ENCODE peak calls at places on chromosome 22, in four cellular contexts. Z, C, M and A are unnamed samples.

GRCh38 chr22:23240639-23241389 is 60.5 kb downstream of the BCR start:
- DNase-seq in Z (no peak), C (no peak), M (no peak), A (no peak)

GRCh38 chr22:23065069-23065451 is 5.3 kb upstream of the GNAZ start:
- DNase-seq in Z (no peak), C (peak), M (peak), A (peak)

GRCh38 chr22:38941488-38941987 is 15.9 kb upstream of the APOBEC3A start:
- DNase-seq in Z (no peak), C (no peak), M (no peak), A (no peak)

GRCh38 chr22:38415561-38416321 is 39.3 kb downstream of the KCNJ4 start:
- DNase-seq in Z (no peak), C (no peak), M (peak), A (peak)

GRCh38 chr22:22386602-22387385 is 121.7 kb downstream of the ZNF280B start:
- DNase-seq in Z (no peak), C (no peak), M (no peak), A (no peak)

GRCh38 chr22:28142361-28142801 is 223.3 kb upstream of the PITPNB start:
- DNase-seq in Z (no peak), C (no peak), M (no peak), A (no peak)

GRCh38 chr22:27526851-27527250 is 274.7 kb downstream of the MN1 start:
- DNase-seq in Z (no peak), C (no peak), M (no peak), A (peak)

GRCh38 chr22:22817468-22818201 is 70.0 kb upstream of the IGLL5 start:
- DNase-seq in Z (no peak), C (no peak), M (no peak), A (no peak)

GRCh38 chr22:27867114-27867957 is 51.7 kb downstream of the PITPNB start:
- DNase-seq in Z (no peak), C (no peak), M (no peak), A (no peak)

GRCh38 chr22:31526275-31526674 is 29.9 kb downstream of the SFI1 start:
- DNase-seq in Z (no peak), C (no peak), M (no peak), A (no peak)

GRCh38 chr22:37643225-37643847 is 3.9 kb downstream of the SH3BP1 start:
- DNase-seq in Z (peak), C (peak), M (peak), A (peak)

GRCh38 chr22:42299586-42300285 is 29.3 kb upstream of the TCF20 start:
- DNase-seq in Z (no peak), C (no peak), M (no peak), A (no peak)

GRCh38 chr22:25402160-25402500 is 162.3 kb upstream of the GRK3 start:
- DNase-seq in Z (no peak), C (no peak), M (no peak), A (no peak)

GRCh38 chr22:37244114-37244921 is at the start of gene RAC2:
- DNase-seq in Z (no peak), C (no peak), M (peak), A (peak)

GRCh38 chr22:42289671-42290269 is 19.3 kb upstream of the TCF20 start:
- DNase-seq in Z (no peak), C (no peak), M (no peak), A (peak)

GRCh38 chr22:25146311-25146710 is 53.3 kb upstream of the CRYBB3 start:
- DNase-seq in Z (no peak), C (no peak), M (no peak), A (no peak)

GRCh38 chr22:41772198-41772597 is 28.3 kb upstream of the CCDC134 start:
- DNase-seq in Z (no peak), C (no peak), M (no peak), A (no peak)

GRCh38 chr22:37624017-37624365 is 15.4 kb downstream of the GGA1 start:
- DNase-seq in Z (no peak), C (no peak), M (no peak), A (no peak)

GRCh38 chr22:23273445-23274145 is 93.3 kb downstream of the BCR start:
- DNase-seq in Z (no peak), C (no peak), M (no peak), A (no peak)

GRCh38 chr22:21569459-21570161 is 2.1 kb downstream of the UBE2L3 start:
- DNase-seq in Z (no peak), C (no peak), M (no peak), A (no peak)

GRCh38 chr22:27419473-27419872 is 382.1 kb downstream of the MN1 start:
- DNase-seq in Z (no peak), C (no peak), M (no peak), A (no peak)

GRCh38 chr22:17368727-17369552 is at the start of gene CECR2:
- DNase-seq in Z (peak), C (peak), M (peak), A (peak)

GRCh38 chr22:22705328-22706100 is 61.1 kb downstream of the GGTLC2 start:
- DNase-seq in Z (no peak), C (no peak), M (no peak), A (no peak)

GRCh38 chr22:28283025-28283654 is 364.1 kb upstream of the PITPNB start:
- DNase-seq in Z (no peak), C (no peak), M (no peak), A (no peak)

GRCh38 chr22:36486619-36487384 is 5.4 kb upstream of the TXN2 start:
- DNase-seq in Z (no peak), C (peak), M (no peak), A (no peak)

GRCh38 chr22:27438271-27438980 is 363.1 kb downstream of the MN1 start:
- DNase-seq in Z (peak), C (peak), M (no peak), A (peak)

GRCh38 chr22:24230911-24231656 is 13.8 kb downstream of the GGT5 start:
- DNase-seq in Z (no peak), C (peak), M (no peak), A (no peak)

GRCh38 chr22:31496735-31497146 is 405 bp downstream of the SFI1 start:
- DNase-seq in Z (no peak), C (peak), M (no peak), A (peak)

GRCh38 chr22:47572443-47572842 is 810.0 kb downstream of the TBC1D22A start:
- DNase-seq in Z (no peak), C (no peak), M (no peak), A (no peak)

GRCh38 chr22:27480487-27480886 is 321.1 kb downstream of the MN1 start:
- DNase-seq in Z (peak), C (no peak), M (no peak), A (no peak)

GRCh38 chr22:25626146-25626992 is 61.9 kb downstream of the GRK3 start:
- DNase-seq in Z (no peak), C (no peak), M (no peak), A (no peak)

GRCh38 chr22:36445158-36445668 is 36.2 kb downstream of the TXN2 start:
- DNase-seq in Z (no peak), C (no peak), M (no peak), A (peak)

GRCh38 chr22:39197578-39197977 is 45.1 kb upstream of the CBX7 start:
- DNase-seq in Z (no peak), C (no peak), M (no peak), A (peak)

GRCh38 chr22:37485006-37485713 is 1.0 kb downstream of the MFNG start:
- DNase-seq in Z (no peak), C (no peak), M (no peak), A (no peak)

GRCh38 chr22:27260087-27260730 is 541.3 kb downstream of the MN1 start:
- DNase-seq in Z (peak), C (no peak), M (no peak), A (no peak)

GRCh38 chr22:48715511-48715910 is 1112.2 kb downstream of the BRD1 start:
- DNase-seq in Z (no peak), C (no peak), M (no peak), A (no peak)

GRCh38 chr22:23904855-23905254 is 10.7 kb downstream of the MIF start:
- DNase-seq in Z (no peak), C (no peak), M (no peak), A (no peak)

GRCh38 chr22:22721681-22722309 is 77.4 kb downstream of the GGTLC2 start:
- DNase-seq in Z (no peak), C (no peak), M (no peak), A (peak)

GRCh38 chr22:47112994-47113879 is 350.8 kb downstream of the TBC1D22A start:
- DNase-seq in Z (no peak), C (no peak), M (peak), A (peak)

GRCh38 chr22:35379146-35379993 is 1.5 kb upstream of the HMOX1 start:
- DNase-seq in Z (no peak), C (no peak), M (no peak), A (no peak)
- H3K27ac ChIP-seq in Z (no peak), C (no peak), M (no peak), A (no peak)

GRCh38 chr22:32561756-32562155 is 87.1 kb downstream of the FBXO7 start:
- DNase-seq in Z (no peak), C (no peak), M (no peak), A (no peak)

GRCh38 chr22:32557424-32557823 is 82.8 kb downstream of the FBXO7 start:
- DNase-seq in Z (no peak), C (no peak), M (peak), A (no peak)

GRCh38 chr22:32556150-32556549 is 81.5 kb downstream of the FBXO7 start:
- DNase-seq in Z (no peak), C (no peak), M (no peak), A (no peak)

GRCh38 chr22:32561163-32561562 is 86.6 kb downstream of the FBXO7 start:
- DNase-seq in Z (no peak), C (no peak), M (no peak), A (no peak)

DNA sequence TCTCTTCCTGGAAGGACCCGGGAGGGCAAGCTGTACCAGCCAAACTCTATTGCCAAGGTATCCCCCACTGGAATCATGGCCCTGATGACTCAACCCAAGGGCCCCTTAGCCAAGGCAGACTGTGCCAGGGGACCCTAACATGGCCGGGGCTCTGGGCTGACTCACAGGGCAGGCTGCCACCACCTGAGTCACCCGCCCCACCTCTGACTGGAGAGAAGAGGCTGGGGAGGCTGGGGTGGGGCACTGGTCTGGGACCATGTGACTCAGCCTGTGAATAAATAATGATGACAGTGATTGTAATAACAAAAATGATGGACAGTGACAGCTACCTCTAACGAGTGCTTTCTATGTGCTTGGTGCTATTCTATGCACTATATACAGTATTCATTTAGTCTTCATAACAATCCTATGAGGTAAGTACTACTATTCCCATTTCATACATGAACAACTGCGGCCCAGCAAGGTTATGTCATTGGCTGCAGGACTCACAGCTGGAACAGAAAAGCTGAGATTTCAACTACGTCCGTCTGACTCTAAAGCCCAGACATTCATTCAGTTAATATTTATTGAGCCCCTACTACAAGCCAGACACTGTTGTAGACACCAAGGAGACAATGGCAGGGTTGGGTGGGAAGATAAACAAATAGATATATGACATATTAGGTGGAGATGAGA is 84.2 kb downstream of the FBXO7 start:
- DNase-seq in Z (no peak), C (peak), M (peak), A (no peak)
- H3K27ac ChIP-seq in Z (no peak), C (no peak), M (peak), A (no peak)

GRCh38 chr22:43642319-43642718 is 169.8 kb downstream of the EFCAB6 start:
- DNase-seq in Z (no peak), C (no peak), M (no peak), A (no peak)

GRCh38 chr22:43636086-43636485 is 176.0 kb downstream of the EFCAB6 start:
- DNase-seq in Z (no peak), C (no peak), M (no peak), A (no peak)

GRCh38 chr22:43637267-43637666 is 174.8 kb downstream of the EFCAB6 start:
- DNase-seq in Z (no peak), C (no peak), M (no peak), A (peak)

GRCh38 chr22:43637861-43638260 is 174.2 kb downstream of the EFCAB6 start:
- DNase-seq in Z (no peak), C (no peak), M (no peak), A (no peak)

DNA sequence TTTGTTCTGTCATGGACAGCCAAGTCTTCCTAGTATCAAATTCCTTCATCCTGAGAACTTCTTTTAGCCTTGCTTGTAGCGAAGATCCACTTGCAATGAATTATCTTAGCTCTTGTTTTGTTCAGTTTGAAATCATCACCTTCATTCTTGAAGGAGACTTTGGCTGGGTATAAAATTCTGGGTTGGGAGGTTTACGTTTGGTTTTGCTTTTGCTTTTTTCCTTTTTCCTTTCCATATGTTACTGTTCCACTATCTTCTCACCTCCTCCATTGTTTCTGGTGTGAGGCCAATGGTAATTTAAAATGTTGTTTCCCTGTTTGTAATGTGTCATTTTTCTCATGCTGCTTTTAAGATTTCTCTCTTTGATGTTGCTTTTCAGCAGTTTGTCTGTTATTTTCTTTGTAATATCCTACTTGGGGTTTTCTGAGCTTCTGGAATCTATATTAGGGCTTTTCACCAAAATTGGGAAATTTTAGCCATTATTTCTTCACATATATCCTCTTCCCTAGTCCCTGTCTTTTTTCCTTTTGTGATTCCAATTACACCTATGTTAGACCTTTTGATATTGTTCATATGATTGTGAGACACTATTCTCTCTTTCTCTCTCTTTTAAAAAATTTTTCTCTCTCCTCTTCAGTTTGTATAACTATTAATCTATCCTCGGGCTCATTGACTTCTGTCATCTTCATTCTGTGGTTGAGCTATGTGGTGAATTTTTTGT is 172.7 kb downstream of the EFCAB6 start:
- DNase-seq in Z (no peak), C (no peak), M (no peak), A (no peak)
- H3K27ac ChIP-seq in Z (no peak), C (no peak), M (no peak), A (no peak)

GRCh38 chr22:40441761-40442364 is 71.5 kb downstream of the SGSM3 start:
- DNase-seq in Z (no peak), C (no peak), M (no peak), A (no peak)

GRCh38 chr22:40449676-40450035 is 79.3 kb downstream of the SGSM3 start:
- DNase-seq in Z (no peak), C (no peak), M (no peak), A (no peak)

GRCh38 chr22:40444483-40444787 is 74.0 kb downstream of the SGSM3 start:
- DNase-seq in Z (no peak), C (no peak), M (no peak), A (no peak)

GRCh38 chr22:40443675-40444482 is 73.5 kb downstream of the SGSM3 start:
- DNase-seq in Z (no peak), C (no peak), M (no peak), A (no peak)

DNA sequence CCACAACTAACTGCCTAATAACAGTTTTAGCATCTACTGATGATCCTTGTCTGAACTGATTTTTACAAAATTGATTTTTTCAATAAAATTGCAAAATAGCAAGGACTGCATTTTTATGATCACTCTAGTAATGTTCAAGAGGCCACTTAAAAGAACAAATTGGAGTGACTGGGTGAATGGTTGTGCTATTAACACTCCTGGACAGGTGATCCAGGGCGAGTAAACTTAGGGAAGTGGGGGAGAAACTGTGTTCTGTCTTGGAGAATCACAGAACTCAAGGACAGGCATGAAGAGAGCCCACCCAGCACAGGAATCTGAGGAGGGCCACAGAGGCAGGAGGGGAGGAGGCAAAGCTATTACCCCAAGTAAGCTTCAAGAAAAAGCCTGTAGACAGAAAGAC is 75.8 kb downstream of the SGSM3 start:
- DNase-seq in Z (no peak), C (no peak), M (no peak), A (no peak)
- H3K27ac ChIP-seq in Z (no peak), C (no peak), M (no peak), A (no peak)

GRCh38 chr22:49943771-49944398 is 16.7 kb upstream of the PIM3 start:
- DNase-seq in Z (no peak), C (no peak), M (no peak), A (no peak)
- H3K27ac ChIP-seq in Z (no peak), C (no peak), M (peak), A (no peak)

DNA sequence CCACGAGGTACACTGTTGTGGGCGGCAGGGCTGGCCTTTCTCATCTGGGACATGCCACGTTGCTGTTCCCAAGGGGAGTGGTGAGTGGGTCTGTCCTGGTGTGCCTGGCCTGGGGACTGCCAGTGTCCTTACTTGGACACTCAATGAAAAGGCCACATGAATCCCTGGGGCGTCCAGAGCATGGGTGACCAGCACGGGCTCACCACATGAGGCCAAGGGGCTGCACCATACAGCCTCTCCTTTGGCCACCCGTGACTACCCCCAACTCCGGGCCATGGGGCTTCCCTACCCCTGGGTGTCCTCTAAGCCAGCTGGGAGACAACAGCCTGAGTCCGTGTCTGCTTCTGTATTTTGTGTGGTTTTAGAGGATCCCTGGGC is 20.2 kb upstream of the TXNRD2 start:
- DNase-seq in Z (no peak), C (no peak), M (no peak), A (no peak)
- H3K27ac ChIP-seq in Z (no peak), C (no peak), M (peak), A (no peak)

DNA sequence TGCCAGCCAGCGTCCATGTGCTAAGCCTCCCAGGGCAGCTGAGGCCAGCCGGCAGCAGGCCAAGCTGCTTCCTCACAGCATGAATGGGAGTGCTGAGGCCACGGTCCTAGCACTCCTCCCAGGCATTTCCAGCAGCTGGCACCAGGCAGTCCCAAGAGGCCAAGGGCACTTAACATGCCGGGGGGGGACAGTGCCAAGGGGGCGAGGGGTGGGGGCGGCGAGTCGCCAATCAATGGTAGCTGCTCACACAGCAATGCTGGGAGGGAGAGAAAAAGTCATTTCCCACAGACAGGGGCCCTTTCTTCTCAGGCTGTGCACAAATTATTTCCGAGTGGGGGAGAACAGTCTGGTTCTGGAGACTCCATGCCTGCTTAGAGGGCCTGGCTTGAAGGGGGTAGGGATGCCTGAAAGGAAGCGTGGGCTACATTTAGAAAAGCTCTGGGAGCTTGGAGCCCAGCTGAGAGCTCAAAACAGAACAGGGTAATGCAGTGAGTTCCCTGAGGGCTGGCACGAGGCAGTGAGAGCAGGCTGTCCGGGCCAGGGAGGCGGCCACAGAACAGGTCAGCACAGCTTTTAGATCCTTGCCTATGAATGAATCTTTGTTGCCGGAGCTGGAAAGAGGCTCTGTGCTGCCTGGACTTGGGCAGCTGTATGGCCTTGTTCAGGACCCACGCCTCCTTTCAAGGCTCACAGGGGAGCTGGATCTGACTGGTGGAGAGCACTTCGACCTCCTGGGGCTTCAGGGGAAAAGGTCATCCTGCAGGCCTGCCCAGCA is 14.4 kb upstream of the TBC1D10A start:
- DNase-seq in Z (no peak), C (peak), M (no peak), A (no peak)
- H3K27ac ChIP-seq in Z (no peak), C (no peak), M (peak), A (no peak)

GRCh38 chr22:46084376-46084775 is 66.0 kb upstream of the PPARA start:
- DNase-seq in Z (no peak), C (no peak), M (no peak), A (no peak)
- H3K27ac ChIP-seq in Z (no peak), C (peak), M (peak), A (peak)